ENCODE peak calls at places on chromosomes 16 and 17, in ten cellular contexts. V is psoas muscle, L is ovary, B is hepatocyte, K is AG09309, U is PC-3, R is pancreas, S is colonic mucosa, M is left lung, D is mammary epithelial cell. Z is an unnamed sample.

GRCh38 chr17:20611314-20611713 is 31.8 kb downstream of the CDRT15L2 start:
- DNase-seq in V (no peak), L (no peak), B (no peak), K (no peak), U (no peak), R (no peak), S (no peak), M (no peak), D (no peak), Z (no peak)

GRCh38 chr16:85312642-85313540 is 200.6 kb upstream of the CIBAR2 start:
- DNase-seq in V (no peak), L (no peak), B (peak), K (no peak), U (no peak), R (no peak), S (no peak), M (peak), D (no peak), Z (no peak)

GRCh38 chr16:52976539-52977167 is 76.0 kb downstream of the CHD9NB start:
- DNase-seq in V (no peak), L (no peak), B (peak), K (peak), U (peak), R (no peak), S (no peak), M (no peak), D (peak), Z (peak)

GRCh38 chr17:40058151-40058784 is 4.1 kb upstream of the MED24 start:
- DNase-seq in V (no peak), L (no peak), B (no peak), K (no peak), U (no peak), R (no peak), S (no peak), M (no peak), D (no peak), Z (no peak)

GRCh38 chr16:30778549-30779244 is 8.3 kb downstream of the ZNF629 start:
- DNase-seq in V (peak), L (no peak), B (no peak), K (no peak), U (no peak), R (no peak), S (no peak), M (peak), D (no peak), Z (no peak)

GRCh38 chr17:6558276-6558675 is 1.9 kb upstream of the PITPNM3 start:
- DNase-seq in V (no peak), L (no peak), B (no peak), K (no peak), U (no peak), R (no peak), S (no peak), M (no peak), D (no peak), Z (no peak)

GRCh38 chr16:70348991-70349390 is 2.3 kb downstream of the DDX19A start:
- DNase-seq in V (no peak), L (no peak), B (no peak), K (no peak), U (no peak), R (no peak), S (no peak), M (no peak), D (no peak), Z (no peak)

GRCh38 chr17:37701424-37702020 is 43.3 kb downstream of the HNF1B start:
- DNase-seq in V (no peak), L (no peak), B (no peak), K (no peak), U (peak), R (peak), S (peak), M (no peak), D (no peak), Z (peak)

GRCh38 chr16:30006659-30007377 is 4.0 kb downstream of the DOC2A start:
- DNase-seq in V (no peak), L (no peak), B (no peak), K (no peak), U (no peak), R (no peak), S (no peak), M (peak), D (no peak), Z (no peak)

GRCh38 chr16:11078812-11079459 is 134.6 kb downstream of the CLEC16A start:
- DNase-seq in V (no peak), L (peak), B (peak), K (peak), U (peak), R (peak), S (peak), M (no peak), D (peak), Z (no peak)

GRCh38 chr17:73357981-73358380 is 46.2 kb upstream of the CDC42EP4 start:
- DNase-seq in V (no peak), L (no peak), B (no peak), K (no peak), U (no peak), R (no peak), S (no peak), M (no peak), D (no peak), Z (no peak)

GRCh38 chr16:15054357-15055140 is 1.3 kb downstream of the NTAN1 start:
- DNase-seq in V (no peak), L (no peak), B (no peak), K (no peak), U (no peak), R (no peak), S (no peak), M (no peak), D (no peak), Z (no peak)

GRCh38 chr16:15057755-15058417 is 2.0 kb upstream of the NTAN1 start:
- DNase-seq in V (no peak), L (no peak), B (no peak), K (no peak), U (no peak), R (no peak), S (peak), M (no peak), D (no peak), Z (no peak)

GRCh38 chr16:15053904-15054303 is 2.0 kb downstream of the NTAN1 start:
- DNase-seq in V (no peak), L (no peak), B (no peak), K (no peak), U (no peak), R (no peak), S (no peak), M (no peak), D (no peak), Z (no peak)

GRCh38 chr16:15052747-15053476 is 3.0 kb downstream of the NTAN1 start:
- DNase-seq in V (no peak), L (no peak), B (no peak), K (no peak), U (no peak), R (no peak), S (no peak), M (no peak), D (no peak), Z (peak)

GRCh38 chr16:15055141-15056053 is 477 bp downstream of the NTAN1 start:
- DNase-seq in V (peak), L (peak), B (peak), K (no peak), U (peak), R (no peak), S (peak), M (peak), D (peak), Z (no peak)
- TF ChIP-seq CTCF in V (no peak), L (no peak), B (peak), K (no peak), U (no peak), R (no peak), S (no peak), M (no peak), D (no peak), Z (no peak)

GRCh38 chr16:50065241-50065623 is 538 bp upstream of the HEATR3 start:
- DNase-seq in V (no peak), L (no peak), B (no peak), K (no peak), U (no peak), R (no peak), S (no peak), M (no peak), D (no peak), Z (no peak)
- H3K4me3 ChIP-seq in V (peak), L (peak), B (no peak), K (peak), U (peak), R (no peak), S (peak), M (peak), D (peak), Z (peak)

DNA sequence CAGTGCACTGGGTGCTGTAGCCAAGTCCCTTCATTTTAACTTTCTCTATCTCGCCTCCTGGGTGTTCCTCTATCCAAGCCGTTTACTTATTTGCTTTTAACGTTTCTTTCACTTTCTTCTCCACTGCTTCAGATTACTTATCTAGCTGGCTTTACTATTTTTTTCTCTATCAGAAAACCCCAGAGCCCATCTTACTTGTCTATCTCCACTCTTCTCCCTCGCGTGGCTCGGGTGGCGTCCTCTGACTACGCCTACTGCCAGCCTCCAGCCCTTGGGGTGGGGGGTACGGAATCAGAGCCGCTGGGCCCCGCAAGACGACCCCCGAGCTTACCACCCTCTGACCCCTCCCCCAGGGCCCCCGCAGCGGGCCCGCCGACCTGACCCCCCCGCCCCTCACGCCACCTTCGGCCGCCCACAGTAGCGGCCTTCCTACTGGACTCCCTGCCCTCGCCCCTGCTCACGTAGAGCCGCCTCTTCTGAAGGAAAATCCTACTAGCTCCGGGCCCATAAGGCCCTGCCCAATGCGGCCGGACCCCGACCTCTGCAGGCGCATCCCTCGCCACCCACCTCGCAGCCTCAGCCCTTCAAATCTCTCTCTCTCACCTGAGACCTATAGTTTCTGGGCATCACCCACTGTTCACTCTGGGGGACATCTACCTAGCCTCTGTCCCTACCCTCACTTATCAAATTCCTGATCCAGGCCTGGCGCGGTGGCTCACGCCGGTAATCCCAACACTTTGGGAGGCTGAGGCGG is 1.0 kb upstream of the SLC12A4 start:
- DNase-seq in V (no peak), L (no peak), B (peak), K (no peak), U (no peak), R (no peak), S (no peak), M (no peak), D (no peak), Z (no peak)
- TF ChIP-seq CTCF in V (no peak), L (no peak), B (no peak), K (no peak), U (no peak), R (no peak), S (no peak), M (no peak), D (no peak), Z (no peak)

GRCh38 chr17:50955160-50955559 is 89.0 kb upstream of the TOB1 start:
- DNase-seq in V (no peak), L (no peak), B (no peak), K (no peak), U (no peak), R (no peak), S (no peak), M (no peak), D (no peak), Z (no peak)
- H3K4me3 ChIP-seq in V (no peak), L (no peak), B (no peak), K (no peak), U (no peak), R (no peak), S (no peak), M (no peak), D (no peak), Z (no peak)

GRCh38 chr16:57999366-57999970 is 1.0 kb downstream of the ZNF319 start:
- DNase-seq in V (no peak), L (no peak), B (no peak), K (no peak), U (no peak), R (no peak), S (no peak), M (no peak), D (peak), Z (peak)
- TF ChIP-seq CTCF in V (no peak), L (no peak), B (peak), K (no peak), U (peak), R (no peak), S (no peak), M (no peak), D (no peak), Z (peak)

GRCh38 chr17:82094931-82095776 is 2.9 kb downstream of the FASN start:
- DNase-seq in V (peak), L (no peak), B (no peak), K (no peak), U (no peak), R (no peak), S (no peak), M (peak), D (no peak), Z (no peak)
- H3K4me3 ChIP-seq in V (peak), L (no peak), B (no peak), K (no peak), U (peak), R (no peak), S (no peak), M (peak), D (no peak), Z (peak)

DNA sequence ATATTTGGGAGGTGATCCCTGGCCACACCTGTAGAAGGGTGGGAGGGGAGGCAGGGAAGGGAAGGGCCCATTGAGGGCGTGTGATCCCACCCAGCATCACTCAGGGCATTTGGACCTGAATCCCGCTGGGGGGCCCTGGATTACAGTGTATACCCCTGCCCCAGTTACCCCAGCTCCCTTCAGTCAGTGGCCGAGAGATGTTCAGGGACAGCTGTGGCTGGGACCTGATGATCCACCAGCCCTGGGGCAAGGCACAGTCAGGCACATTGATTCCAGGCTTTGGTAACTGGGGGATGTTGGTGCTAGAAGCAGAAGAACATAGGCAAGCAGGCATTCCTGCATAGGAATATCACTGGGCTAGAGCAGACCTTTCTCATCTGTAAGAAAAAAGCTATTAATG is 170.3 kb downstream of the FOXL1 start:
- DNase-seq in V (no peak), L (no peak), B (no peak), K (no peak), U (no peak), R (no peak), S (no peak), M (no peak), D (no peak), Z (no peak)
- TF ChIP-seq CTCF in V (no peak), L (no peak), B (no peak), K (no peak), U (no peak), R (no peak), S (no peak), M (no peak), D (no peak), Z (no peak)

GRCh38 chr16:25006504-25007055 is 8.6 kb downstream of the ARHGAP17 start:
- DNase-seq in V (no peak), L (no peak), B (peak), K (no peak), U (no peak), R (no peak), S (no peak), M (no peak), D (no peak), Z (no peak)
- H3K4me3 ChIP-seq in V (no peak), L (no peak), B (no peak), K (no peak), U (no peak), R (no peak), S (no peak), M (no peak), D (no peak), Z (no peak)

Z was measured in epithelial cell of esophagus.